ENCODE peak calls at places on chromosomes 7 and 10, in five cellular contexts. One of them, this sample, is unnamed.
A peak's percentile ranks its signal among the peaks of the same experiment; 100 is the strongest.

GRCh38 chr10:127015373-127015772 is 110.1 kb downstream of the DOCK1 start:
- DNase-seq in NCI-H2171 treated with DMSO at 0.1 percent for 48 hours: peak; percentile 5
- DNase-seq in activated CD4-positive, alpha-beta T cell treated with anti-CD3 and anti-CD28 coated beads, Interleukin-2, amount 50 U/mL, for 4 hours: no peak
- DNase-seq in substantia nigra: no peak
- DNase-seq in RWPE1: no peak
- DNase-seq in this sample: no peak

GRCh38 chr7:150806863-150807262 is 6.3 kb downstream of the TMEM176A start:
- DNase-seq in NCI-H2171 treated with DMSO at 0.1 percent for 48 hours: peak; percentile 14
- DNase-seq in activated CD4-positive, alpha-beta T cell treated with anti-CD3 and anti-CD28 coated beads, Interleukin-2, amount 50 U/mL, for 4 hours: no peak
- DNase-seq in substantia nigra: no peak
- DNase-seq in RWPE1: no peak
- DNase-seq in this sample: no peak

GRCh38 chr7:84412161-84412969 is 217.8 kb upstream of the SEMA3A start:
- DNase-seq in NCI-H2171 treated with DMSO at 0.1 percent for 48 hours: peak; percentile 69
- DNase-seq in activated CD4-positive, alpha-beta T cell treated with anti-CD3 and anti-CD28 coated beads, Interleukin-2, amount 50 U/mL, for 4 hours: no peak
- DNase-seq in substantia nigra: no peak
- DNase-seq in RWPE1: peak; percentile 73
- DNase-seq in this sample: peak; percentile 12

GRCh38 chr7:158120313-158120712 is 467.3 kb downstream of the PTPRN2 start:
- DNase-seq in NCI-H2171 treated with DMSO at 0.1 percent for 48 hours: no peak
- DNase-seq in activated CD4-positive, alpha-beta T cell treated with anti-CD3 and anti-CD28 coated beads, Interleukin-2, amount 50 U/mL, for 4 hours: no peak
- DNase-seq in substantia nigra: no peak
- DNase-seq in RWPE1: no peak
- DNase-seq in this sample: no peak

GRCh38 chr10:116688241-116688711 is 54.1 kb downstream of the HSPA12A start:
- DNase-seq in NCI-H2171 treated with DMSO at 0.1 percent for 48 hours: no peak
- DNase-seq in activated CD4-positive, alpha-beta T cell treated with anti-CD3 and anti-CD28 coated beads, Interleukin-2, amount 50 U/mL, for 4 hours: no peak
- DNase-seq in substantia nigra: no peak
- DNase-seq in RWPE1: no peak
- DNase-seq in this sample: peak; percentile 23

GRCh38 chr10:127964644-127965043 is 57.7 kb downstream of the PTPRE start:
- DNase-seq in NCI-H2171 treated with DMSO at 0.1 percent for 48 hours: no peak
- DNase-seq in activated CD4-positive, alpha-beta T cell treated with anti-CD3 and anti-CD28 coated beads, Interleukin-2, amount 50 U/mL, for 4 hours: no peak
- DNase-seq in substantia nigra: no peak
- DNase-seq in RWPE1: no peak
- DNase-seq in this sample: no peak

GRCh38 chr10:113775681-113776294 is 24.3 kb downstream of the PLEKHS1 start:
- DNase-seq in NCI-H2171 treated with DMSO at 0.1 percent for 48 hours: no peak
- DNase-seq in activated CD4-positive, alpha-beta T cell treated with anti-CD3 and anti-CD28 coated beads, Interleukin-2, amount 50 U/mL, for 4 hours: no peak
- DNase-seq in substantia nigra: no peak
- DNase-seq in RWPE1: no peak
- DNase-seq in this sample: no peak

GRCh38 chr7:104089061-104089460 is 99.6 kb upstream of the RELN start:
- DNase-seq in NCI-H2171 treated with DMSO at 0.1 percent for 48 hours: no peak
- DNase-seq in activated CD4-positive, alpha-beta T cell treated with anti-CD3 and anti-CD28 coated beads, Interleukin-2, amount 50 U/mL, for 4 hours: no peak
- DNase-seq in substantia nigra: no peak
- DNase-seq in RWPE1: no peak
- DNase-seq in this sample: no peak

GRCh38 chr10:3282341-3282740 is 109.8 kb upstream of the PITRM1 start:
- DNase-seq in NCI-H2171 treated with DMSO at 0.1 percent for 48 hours: no peak
- DNase-seq in activated CD4-positive, alpha-beta T cell treated with anti-CD3 and anti-CD28 coated beads, Interleukin-2, amount 50 U/mL, for 4 hours: no peak
- DNase-seq in substantia nigra: no peak
- DNase-seq in RWPE1: no peak
- DNase-seq in this sample: no peak

GRCh38 chr10:70952446-70952845 is 64.1 kb upstream of the PCBD1 start:
- DNase-seq in NCI-H2171 treated with DMSO at 0.1 percent for 48 hours: no peak
- DNase-seq in activated CD4-positive, alpha-beta T cell treated with anti-CD3 and anti-CD28 coated beads, Interleukin-2, amount 50 U/mL, for 4 hours: no peak
- DNase-seq in substantia nigra: no peak
- DNase-seq in RWPE1: no peak
- DNase-seq in this sample: no peak

GRCh38 chr10:76297787-76298281 is 866.4 kb downstream of the LRMDA start:
- DNase-seq in NCI-H2171 treated with DMSO at 0.1 percent for 48 hours: no peak
- DNase-seq in activated CD4-positive, alpha-beta T cell treated with anti-CD3 and anti-CD28 coated beads, Interleukin-2, amount 50 U/mL, for 4 hours: no peak
- DNase-seq in substantia nigra: no peak
- DNase-seq in RWPE1: no peak
- DNase-seq in this sample: peak; percentile 67

GRCh38 chr7:151276651-151277590 is 28.4 kb upstream of the SMARCD3 start:
- DNase-seq in NCI-H2171 treated with DMSO at 0.1 percent for 48 hours: peak; percentile 77
- DNase-seq in activated CD4-positive, alpha-beta T cell treated with anti-CD3 and anti-CD28 coated beads, Interleukin-2, amount 50 U/mL, for 4 hours: peak; percentile 51
- DNase-seq in substantia nigra: peak; percentile 50
- DNase-seq in RWPE1: peak; percentile 45
- DNase-seq in this sample: peak; percentile 80

GRCh38 chr7:116011584-116011983 is 19.0 kb downstream of the TFEC start:
- DNase-seq in NCI-H2171 treated with DMSO at 0.1 percent for 48 hours: no peak
- DNase-seq in activated CD4-positive, alpha-beta T cell treated with anti-CD3 and anti-CD28 coated beads, Interleukin-2, amount 50 U/mL, for 4 hours: no peak
- DNase-seq in substantia nigra: no peak
- DNase-seq in RWPE1: no peak
- DNase-seq in this sample: no peak

GRCh38 chr7:28151965-28152364 is 28.6 kb downstream of the JAZF1 start:
- DNase-seq in NCI-H2171 treated with DMSO at 0.1 percent for 48 hours: no peak
- DNase-seq in activated CD4-positive, alpha-beta T cell treated with anti-CD3 and anti-CD28 coated beads, Interleukin-2, amount 50 U/mL, for 4 hours: no peak
- DNase-seq in substantia nigra: no peak
- DNase-seq in RWPE1: peak; percentile 13
- DNase-seq in this sample: no peak

This sample was measured in hepatocyte.